ENCODE peak calls at places on chromosomes 11 and 22, in five cellular contexts. One of them, this sample, is unnamed.

GRCh38 chr22:48755332-48755949 is 1072.2 kb downstream of the BRD1 start:
- DNase-seq in Kasumi-1: no peak
- DNase-seq in thoracic aorta: no peak
- DNase-seq in stimulated activated CD4-positive, alpha-beta T cell treated with anti-CD3 and anti-CD28 coated beads, Interleukin-12 subunit alpha, Interleukin-12 subunit beta, amount 100 ng/mL, for 24 hours: no peak
- DNase-seq in neuronal stem cell: no peak
- DNase-seq in this sample: no peak

GRCh38 chr11:131681875-131682274 is 311.5 kb downstream of the NTM start:
- DNase-seq in stimulated activated CD4-positive, alpha-beta T cell treated with anti-CD3 and anti-CD28 coated beads, Interleukin-12 subunit alpha, Interleukin-12 subunit beta, amount 100 ng/mL, for 24 hours: no peak
- DNase-seq in thoracic aorta: no peak
- DNase-seq in neuronal stem cell: no peak
- DNase-seq in Kasumi-1: no peak
- DNase-seq in this sample: no peak

GRCh38 chr11:57336111-57336666 is 497 bp upstream of the SSRP1 start:
- DNase-seq in Kasumi-1: no peak
- DNase-seq in stimulated activated CD4-positive, alpha-beta T cell treated with anti-CD3 and anti-CD28 coated beads, Interleukin-12 subunit alpha, Interleukin-12 subunit beta, amount 100 ng/mL, for 24 hours: no peak
- DNase-seq in neuronal stem cell: no peak
- DNase-seq in thoracic aorta: no peak
- DNase-seq in this sample: peak

GRCh38 chr11:42407379-42407778 is 904.4 kb upstream of the API5 start:
- DNase-seq in stimulated activated CD4-positive, alpha-beta T cell treated with anti-CD3 and anti-CD28 coated beads, Interleukin-12 subunit alpha, Interleukin-12 subunit beta, amount 100 ng/mL, for 24 hours: no peak
- DNase-seq in neuronal stem cell: peak
- DNase-seq in thoracic aorta: no peak
- DNase-seq in Kasumi-1: no peak
- DNase-seq in this sample: no peak

GRCh38 chr11:83004855-83005556 is 66.7 kb downstream of the RAB30 start:
- DNase-seq in stimulated activated CD4-positive, alpha-beta T cell treated with anti-CD3 and anti-CD28 coated beads, Interleukin-12 subunit alpha, Interleukin-12 subunit beta, amount 100 ng/mL, for 24 hours: no peak
- DNase-seq in Kasumi-1: no peak
- DNase-seq in neuronal stem cell: no peak
- DNase-seq in thoracic aorta: no peak
- DNase-seq in this sample: no peak

GRCh38 chr11:75792997-75793800 is 21.8 kb upstream of the UVRAG start:
- DNase-seq in stimulated activated CD4-positive, alpha-beta T cell treated with anti-CD3 and anti-CD28 coated beads, Interleukin-12 subunit alpha, Interleukin-12 subunit beta, amount 100 ng/mL, for 24 hours: no peak
- DNase-seq in neuronal stem cell: no peak
- DNase-seq in thoracic aorta: no peak
- DNase-seq in Kasumi-1: no peak
- DNase-seq in this sample: no peak

GRCh38 chr22:37659897-37660708 is 1.6 kb downstream of the PDXP start:
- DNase-seq in thoracic aorta: no peak
- DNase-seq in stimulated activated CD4-positive, alpha-beta T cell treated with anti-CD3 and anti-CD28 coated beads, Interleukin-12 subunit alpha, Interleukin-12 subunit beta, amount 100 ng/mL, for 24 hours: no peak
- DNase-seq in neuronal stem cell: no peak
- DNase-seq in Kasumi-1: no peak
- DNase-seq in this sample: no peak

GRCh38 chr11:77206264-77207018 is 78.4 kb downstream of the MYO7A start:
- DNase-seq in Kasumi-1: peak
- DNase-seq in stimulated activated CD4-positive, alpha-beta T cell treated with anti-CD3 and anti-CD28 coated beads, Interleukin-12 subunit alpha, Interleukin-12 subunit beta, amount 100 ng/mL, for 24 hours: no peak
- DNase-seq in neuronal stem cell: no peak
- DNase-seq in thoracic aorta: no peak
- DNase-seq in this sample: no peak

GRCh38 chr11:96091476-96091875 is 167.6 kb upstream of the MTMR2 start:
- DNase-seq in thoracic aorta: no peak
- DNase-seq in Kasumi-1: peak
- DNase-seq in neuronal stem cell: no peak
- DNase-seq in stimulated activated CD4-positive, alpha-beta T cell treated with anti-CD3 and anti-CD28 coated beads, Interleukin-12 subunit alpha, Interleukin-12 subunit beta, amount 100 ng/mL, for 24 hours: no peak
- DNase-seq in this sample: no peak

GRCh38 chr22:47798229-47798628 is 1035.8 kb downstream of the TBC1D22A start:
- DNase-seq in thoracic aorta: no peak
- DNase-seq in neuronal stem cell: no peak
- DNase-seq in Kasumi-1: no peak
- DNase-seq in stimulated activated CD4-positive, alpha-beta T cell treated with anti-CD3 and anti-CD28 coated beads, Interleukin-12 subunit alpha, Interleukin-12 subunit beta, amount 100 ng/mL, for 24 hours: no peak
- DNase-seq in this sample: no peak

GRCh38 chr11:91199866-91200265 is 977.0 kb upstream of the CHORDC1 start:
- DNase-seq in Kasumi-1: no peak
- DNase-seq in thoracic aorta: no peak
- DNase-seq in stimulated activated CD4-positive, alpha-beta T cell treated with anti-CD3 and anti-CD28 coated beads, Interleukin-12 subunit alpha, Interleukin-12 subunit beta, amount 100 ng/mL, for 24 hours: no peak
- DNase-seq in neuronal stem cell: no peak
- DNase-seq in this sample: no peak

GRCh38 chr11:73297702-73298101 is 10.4 kb upstream of the ARHGEF17 start:
- DNase-seq in thoracic aorta: no peak
- DNase-seq in Kasumi-1: no peak
- DNase-seq in neuronal stem cell: no peak
- DNase-seq in stimulated activated CD4-positive, alpha-beta T cell treated with anti-CD3 and anti-CD28 coated beads, Interleukin-12 subunit alpha, Interleukin-12 subunit beta, amount 100 ng/mL, for 24 hours: no peak
- DNase-seq in this sample: no peak

GRCh38 chr11:102940714-102941588 is 14.6 kb downstream of the MMP13 start:
- DNase-seq in neuronal stem cell: peak
- DNase-seq in Kasumi-1: peak
- DNase-seq in thoracic aorta: no peak
- DNase-seq in stimulated activated CD4-positive, alpha-beta T cell treated with anti-CD3 and anti-CD28 coated beads, Interleukin-12 subunit alpha, Interleukin-12 subunit beta, amount 100 ng/mL, for 24 hours: no peak
- DNase-seq in this sample: peak

GRCh38 chr11:1139441-1140066 is 18.2 kb upstream of the MUC5AC start:
- DNase-seq in Kasumi-1: no peak
- DNase-seq in stimulated activated CD4-positive, alpha-beta T cell treated with anti-CD3 and anti-CD28 coated beads, Interleukin-12 subunit alpha, Interleukin-12 subunit beta, amount 100 ng/mL, for 24 hours: no peak
- DNase-seq in neuronal stem cell: no peak
- DNase-seq in thoracic aorta: no peak
- DNase-seq in this sample: no peak

GRCh38 chr11:86904001-86904400 is 51.2 kb downstream of the FZD4 start:
- DNase-seq in Kasumi-1: no peak
- DNase-seq in stimulated activated CD4-positive, alpha-beta T cell treated with anti-CD3 and anti-CD28 coated beads, Interleukin-12 subunit alpha, Interleukin-12 subunit beta, amount 100 ng/mL, for 24 hours: no peak
- DNase-seq in neuronal stem cell: no peak
- DNase-seq in thoracic aorta: no peak
- DNase-seq in this sample: no peak

GRCh38 chr22:37802310-37803194 is 5.2 kb upstream of the GCAT start:
- DNase-seq in Kasumi-1: peak
- DNase-seq in neuronal stem cell: peak
- DNase-seq in stimulated activated CD4-positive, alpha-beta T cell treated with anti-CD3 and anti-CD28 coated beads, Interleukin-12 subunit alpha, Interleukin-12 subunit beta, amount 100 ng/mL, for 24 hours: no peak
- DNase-seq in thoracic aorta: no peak
- DNase-seq in this sample: no peak

GRCh38 chr11:64712430-64713030 is 10.5 kb downstream of the NRXN2 start:
- DNase-seq in stimulated activated CD4-positive, alpha-beta T cell treated with anti-CD3 and anti-CD28 coated beads, Interleukin-12 subunit alpha, Interleukin-12 subunit beta, amount 100 ng/mL, for 24 hours: no peak
- DNase-seq in neuronal stem cell: no peak
- DNase-seq in thoracic aorta: no peak
- DNase-seq in Kasumi-1: no peak
- DNase-seq in this sample: no peak

GRCh38 chr11:24239016-24239720 is 257.7 kb upstream of the LUZP2 start:
- DNase-seq in neuronal stem cell: no peak
- DNase-seq in Kasumi-1: no peak
- DNase-seq in thoracic aorta: no peak
- DNase-seq in stimulated activated CD4-positive, alpha-beta T cell treated with anti-CD3 and anti-CD28 coated beads, Interleukin-12 subunit alpha, Interleukin-12 subunit beta, amount 100 ng/mL, for 24 hours: no peak
- DNase-seq in this sample: no peak

GRCh38 chr11:93236741-93237675 is 39.2 kb upstream of the SLC36A4 start:
- DNase-seq in thoracic aorta: no peak
- DNase-seq in Kasumi-1: peak
- DNase-seq in neuronal stem cell: peak
- DNase-seq in stimulated activated CD4-positive, alpha-beta T cell treated with anti-CD3 and anti-CD28 coated beads, Interleukin-12 subunit alpha, Interleukin-12 subunit beta, amount 100 ng/mL, for 24 hours: no peak
- DNase-seq in this sample: no peak

GRCh38 chr11:37503411-37504065 is 905.5 kb upstream of the RAG2 start:
- DNase-seq in thoracic aorta: no peak
- DNase-seq in stimulated activated CD4-positive, alpha-beta T cell treated with anti-CD3 and anti-CD28 coated beads, Interleukin-12 subunit alpha, Interleukin-12 subunit beta, amount 100 ng/mL, for 24 hours: no peak
- DNase-seq in neuronal stem cell: no peak
- DNase-seq in Kasumi-1: no peak
- DNase-seq in this sample: no peak

GRCh38 chr11:120974980-120975379 is 48.9 kb upstream of the TBCEL start:
- DNase-seq in thoracic aorta: no peak
- DNase-seq in stimulated activated CD4-positive, alpha-beta T cell treated with anti-CD3 and anti-CD28 coated beads, Interleukin-12 subunit alpha, Interleukin-12 subunit beta, amount 100 ng/mL, for 24 hours: no peak
- DNase-seq in Kasumi-1: no peak
- DNase-seq in neuronal stem cell: no peak
- DNase-seq in this sample: no peak

GRCh38 chr11:47469411-47470179 is 20.7 kb upstream of the RAPSN start:
- DNase-seq in stimulated activated CD4-positive, alpha-beta T cell treated with anti-CD3 and anti-CD28 coated beads, Interleukin-12 subunit alpha, Interleukin-12 subunit beta, amount 100 ng/mL, for 24 hours: no peak
- DNase-seq in neuronal stem cell: no peak
- DNase-seq in Kasumi-1: no peak
- DNase-seq in thoracic aorta: no peak
- DNase-seq in this sample: no peak

GRCh38 chr11:112705148-112705547 is 256.1 kb upstream of the NCAM1 start:
- DNase-seq in neuronal stem cell: no peak
- DNase-seq in stimulated activated CD4-positive, alpha-beta T cell treated with anti-CD3 and anti-CD28 coated beads, Interleukin-12 subunit alpha, Interleukin-12 subunit beta, amount 100 ng/mL, for 24 hours: no peak
- DNase-seq in Kasumi-1: no peak
- DNase-seq in thoracic aorta: no peak
- DNase-seq in this sample: no peak

GRCh38 chr11:66752148-66752547 is 23.1 kb upstream of the SPTBN2 start:
- DNase-seq in stimulated activated CD4-positive, alpha-beta T cell treated with anti-CD3 and anti-CD28 coated beads, Interleukin-12 subunit alpha, Interleukin-12 subunit beta, amount 100 ng/mL, for 24 hours: no peak
- DNase-seq in thoracic aorta: no peak
- DNase-seq in Kasumi-1: no peak
- DNase-seq in neuronal stem cell: no peak
- DNase-seq in this sample: no peak

This sample was measured in stimulated activated naive CD4-positive, alpha-beta T cell treated with Interleukin-2 at 50 U/mL for 16 hours.